ENCODE peak calls at places on chromosomes 1 and 21, in four cellular contexts. One of them, this sample, is unnamed.

GRCh38 chr1:220825819-220826551 is 39.3 kb downstream of the MTARC1 start:
- DNase-seq in Panc1: no peak
- DNase-seq in neural crest cell: no peak
- DNase-seq in body of pancreas: no peak
- DNase-seq in this sample: no peak

GRCh38 chr1:111332190-111332589 is 41.5 kb downstream of the CHIA start:
- DNase-seq in Panc1: no peak
- DNase-seq in neural crest cell: no peak
- DNase-seq in body of pancreas: no peak
- DNase-seq in this sample: no peak

GRCh38 chr1:212950243-212951057 is at the start of gene VASH2:
- DNase-seq in Panc1: no peak
- DNase-seq in neural crest cell: peak
- DNase-seq in body of pancreas: peak
- DNase-seq in this sample: peak

GRCh38 chr1:222099746-222100145 is 357.9 kb upstream of the DUSP10 start:
- DNase-seq in Panc1: no peak
- DNase-seq in neural crest cell: no peak
- DNase-seq in body of pancreas: no peak
- DNase-seq in this sample: no peak

GRCh38 chr21:20617130-20617529 is 381.1 kb upstream of the NCAM2 start:
- DNase-seq in Panc1: no peak
- DNase-seq in neural crest cell: no peak
- DNase-seq in body of pancreas: no peak
- DNase-seq in this sample: no peak

GRCh38 chr1:169624122-169624521 is 5.8 kb downstream of the SELP start:
- DNase-seq in Panc1: no peak
- DNase-seq in neural crest cell: no peak
- DNase-seq in body of pancreas: no peak
- DNase-seq in this sample: no peak

GRCh38 chr1:16630661-16631247 is 17.4 kb upstream of the NBPF1 start:
- DNase-seq in Panc1: no peak
- DNase-seq in neural crest cell: no peak
- DNase-seq in body of pancreas: peak
- DNase-seq in this sample: no peak

GRCh38 chr1:34761176-34761761 is 1.7 kb downstream of the GJB4 start:
- DNase-seq in Panc1: no peak
- DNase-seq in neural crest cell: no peak
- DNase-seq in body of pancreas: no peak
- DNase-seq in this sample: no peak

GRCh38 chr1:117466761-117467160 is 99.5 kb downstream of the MAN1A2 start:
- DNase-seq in Panc1: no peak
- DNase-seq in neural crest cell: no peak
- DNase-seq in body of pancreas: no peak
- DNase-seq in this sample: no peak

GRCh38 chr1:203304391-203304918 is 864 bp upstream of the BTG2 start:
- DNase-seq in Panc1: no peak
- DNase-seq in neural crest cell: no peak
- DNase-seq in body of pancreas: peak
- DNase-seq in this sample: no peak

GRCh38 chr1:208243851-208244583 is at the start of gene PLXNA2:
- DNase-seq in Panc1: no peak
- DNase-seq in neural crest cell: peak
- DNase-seq in body of pancreas: peak
- DNase-seq in this sample: no peak

GRCh38 chr1:234931404-234931973 is 197.1 kb downstream of the TOMM20 start:
- DNase-seq in Panc1: no peak
- DNase-seq in neural crest cell: no peak
- DNase-seq in body of pancreas: no peak
- DNase-seq in this sample: no peak

GRCh38 chr1:234933475-234933874 is 195.2 kb downstream of the TOMM20 start:
- DNase-seq in Panc1: no peak
- DNase-seq in neural crest cell: no peak
- DNase-seq in body of pancreas: peak
- DNase-seq in this sample: no peak

GRCh38 chr1:234933031-234933430 is 195.6 kb downstream of the TOMM20 start:
- DNase-seq in Panc1: no peak
- DNase-seq in neural crest cell: no peak
- DNase-seq in body of pancreas: peak
- DNase-seq in this sample: no peak

GRCh38 chr1:234932506-234932905 is 196.1 kb downstream of the TOMM20 start:
- DNase-seq in Panc1: no peak
- DNase-seq in neural crest cell: no peak
- DNase-seq in body of pancreas: peak
- DNase-seq in this sample: no peak

DNA sequence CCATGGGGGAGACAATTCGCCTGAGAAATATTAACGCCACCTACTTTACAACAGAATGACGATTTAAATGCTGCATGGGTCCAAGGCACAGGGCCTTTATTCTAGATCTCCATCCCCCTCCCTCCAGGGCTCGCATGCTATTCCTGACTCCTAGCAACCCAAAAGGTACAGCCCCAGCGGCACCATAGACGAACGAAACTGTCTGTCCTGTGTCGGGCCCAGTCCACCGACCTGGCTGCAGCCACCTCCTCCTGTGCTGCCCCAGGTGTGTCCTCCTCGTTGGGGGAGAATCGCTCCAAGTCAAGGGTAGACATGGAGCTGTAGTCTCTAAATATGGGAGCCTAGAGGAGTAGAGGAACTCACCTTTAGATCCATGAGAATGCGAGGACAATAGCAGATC is 196.5 kb downstream of the TOMM20 start:
- DNase-seq in Panc1: no peak
- DNase-seq in neural crest cell: no peak
- DNase-seq in body of pancreas: peak
- DNase-seq in this sample: no peak
- TF ChIP-seq CTCF in Panc1: no peak
- TF ChIP-seq CTCF in neural crest cell: no peak
- TF ChIP-seq CTCF in body of pancreas: no peak
- TF ChIP-seq CTCF in this sample: no peak

GRCh38 chr21:29092102-29092959 is 18.9 kb upstream of the CCT8 start:
- DNase-seq in Panc1: no peak
- DNase-seq in neural crest cell: no peak
- DNase-seq in body of pancreas: no peak
- DNase-seq in this sample: no peak
- TF ChIP-seq CTCF in Panc1: no peak
- TF ChIP-seq CTCF in neural crest cell: no peak
- TF ChIP-seq CTCF in body of pancreas: no peak
- TF ChIP-seq CTCF in this sample: no peak

DNA sequence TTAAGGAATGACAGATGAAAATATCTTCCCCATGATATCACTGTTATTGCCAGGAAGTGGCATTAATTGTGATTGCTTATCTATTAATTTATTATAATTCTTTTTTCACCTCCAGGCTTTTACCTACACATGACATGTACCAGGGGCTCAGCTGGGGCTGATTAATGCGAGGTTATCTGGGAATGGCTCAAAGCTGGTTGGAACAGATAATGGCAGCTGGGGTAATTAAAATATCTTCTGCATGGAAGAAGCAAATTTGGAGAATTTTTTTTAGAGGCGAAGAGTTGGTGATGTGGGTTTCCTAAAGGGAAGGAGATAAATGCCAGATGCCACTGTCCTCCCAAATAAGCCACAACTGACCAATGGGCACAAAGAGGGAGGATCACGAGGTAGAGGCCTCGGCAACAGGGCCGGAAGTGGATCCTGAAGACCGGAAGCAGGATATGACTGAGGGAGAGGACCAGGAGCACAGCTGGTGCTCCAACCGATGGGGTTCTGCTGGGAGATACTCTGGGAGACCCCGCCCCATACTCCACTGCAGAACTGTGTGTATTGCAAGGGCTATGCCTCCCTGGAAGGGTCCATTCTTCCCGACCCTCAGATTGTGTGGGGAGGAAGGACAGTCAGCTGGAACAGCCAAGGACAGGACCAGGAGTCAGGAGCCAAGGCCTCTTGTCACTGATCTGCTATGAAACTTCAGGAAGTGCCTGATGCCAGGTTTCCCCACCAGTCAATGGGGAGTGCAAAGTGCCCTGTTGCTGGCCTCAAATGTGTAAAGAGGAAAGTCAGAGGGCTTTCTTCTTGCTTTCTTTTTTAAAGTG is 169.0 kb downstream of the GRIK3 start:
- DNase-seq in Panc1: no peak
- DNase-seq in neural crest cell: no peak
- DNase-seq in body of pancreas: no peak
- DNase-seq in this sample: no peak
- TF ChIP-seq CTCF in Panc1: no peak
- TF ChIP-seq CTCF in neural crest cell: no peak
- TF ChIP-seq CTCF in body of pancreas: no peak
- TF ChIP-seq CTCF in this sample: no peak

GRCh38 chr1:211309617-211310016 is 17.0 kb upstream of the TRAF5 start:
- DNase-seq in Panc1: no peak
- DNase-seq in neural crest cell: no peak
- DNase-seq in body of pancreas: no peak
- DNase-seq in this sample: no peak

GRCh38 chr1:211318881-211319280 is 7.8 kb upstream of the TRAF5 start:
- DNase-seq in Panc1: no peak
- DNase-seq in neural crest cell: no peak
- DNase-seq in body of pancreas: no peak
- DNase-seq in this sample: no peak

DNA sequence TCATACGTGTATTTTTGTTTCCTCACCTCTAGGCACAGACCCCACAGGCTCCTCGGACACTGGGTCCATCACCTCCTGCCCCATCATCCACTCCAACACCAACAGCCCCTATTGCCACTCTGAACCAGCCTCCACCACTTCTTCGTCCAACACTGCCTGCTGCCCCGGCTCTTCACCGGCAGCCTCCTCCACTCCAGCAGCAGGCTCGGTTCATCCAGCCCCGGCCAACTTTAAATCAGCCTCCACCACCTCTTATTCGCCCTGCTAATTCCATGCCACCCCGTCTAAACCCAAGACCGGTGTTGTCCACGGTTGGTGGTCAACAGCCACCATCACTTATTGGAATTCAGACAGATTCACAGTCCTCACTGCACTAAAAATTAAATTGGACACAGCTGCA is 13.2 kb upstream of the TRAF5 start:
- DNase-seq in Panc1: no peak
- DNase-seq in neural crest cell: no peak
- DNase-seq in body of pancreas: no peak
- DNase-seq in this sample: no peak
- TF ChIP-seq CTCF in Panc1: no peak
- TF ChIP-seq CTCF in neural crest cell: no peak
- TF ChIP-seq CTCF in body of pancreas: no peak
- TF ChIP-seq CTCF in this sample: no peak

DNA sequence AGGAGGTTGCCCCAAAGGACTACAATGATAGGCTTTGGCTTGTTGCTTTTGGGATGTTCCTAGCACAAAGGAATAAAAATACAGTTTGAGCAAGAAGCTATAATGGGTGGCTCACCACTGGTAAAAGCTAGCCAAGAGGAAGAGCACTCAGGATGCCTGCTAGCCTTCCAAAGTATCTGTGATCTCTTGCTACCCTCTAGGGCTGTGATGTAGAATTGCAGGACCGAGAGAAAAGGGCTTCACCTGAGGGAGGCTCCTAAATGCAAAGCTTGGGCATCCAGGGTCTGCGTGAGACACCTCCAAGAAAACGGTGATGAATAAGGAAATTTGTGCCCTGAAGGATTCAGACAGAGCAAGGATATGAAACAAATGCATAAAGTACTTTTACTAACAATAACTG is 17.7 kb downstream of the IVL start:
- DNase-seq in Panc1: peak
- DNase-seq in neural crest cell: no peak
- DNase-seq in body of pancreas: no peak
- DNase-seq in this sample: no peak
- TF ChIP-seq CTCF in Panc1: peak
- TF ChIP-seq CTCF in neural crest cell: no peak
- TF ChIP-seq CTCF in body of pancreas: no peak
- TF ChIP-seq CTCF in this sample: peak

GRCh38 chr1:229155472-229155871 is 115.4 kb upstream of the RAB4A start:
- DNase-seq in Panc1: no peak
- DNase-seq in neural crest cell: no peak
- DNase-seq in body of pancreas: no peak
- DNase-seq in this sample: no peak

GRCh38 chr1:229159668-229160544 is 111.0 kb upstream of the RAB4A start:
- DNase-seq in Panc1: no peak
- DNase-seq in neural crest cell: no peak
- DNase-seq in body of pancreas: no peak
- DNase-seq in this sample: no peak

GRCh38 chr1:229156819-229157218 is 114.1 kb upstream of the RAB4A start:
- DNase-seq in Panc1: peak
- DNase-seq in neural crest cell: no peak
- DNase-seq in body of pancreas: peak
- DNase-seq in this sample: no peak

GRCh38 chr1:229161740-229162139 is 109.2 kb upstream of the RAB4A start:
- DNase-seq in Panc1: no peak
- DNase-seq in neural crest cell: no peak
- DNase-seq in body of pancreas: no peak
- DNase-seq in this sample: no peak

GRCh38 chr1:229158317-229159294 is 112.3 kb upstream of the RAB4A start:
- DNase-seq in Panc1: no peak
- DNase-seq in neural crest cell: no peak
- DNase-seq in body of pancreas: no peak
- DNase-seq in this sample: no peak
- TF ChIP-seq CTCF in Panc1: no peak
- TF ChIP-seq CTCF in neural crest cell: no peak
- TF ChIP-seq CTCF in body of pancreas: no peak
- TF ChIP-seq CTCF in this sample: no peak

GRCh38 chr1:161098161-161099068 is at the start of gene KLHDC9:
- DNase-seq in Panc1: peak
- DNase-seq in neural crest cell: peak
- DNase-seq in body of pancreas: peak
- DNase-seq in this sample: no peak
- TF ChIP-seq CTCF in Panc1: no peak
- TF ChIP-seq CTCF in neural crest cell: peak
- TF ChIP-seq CTCF in body of pancreas: no peak
- TF ChIP-seq CTCF in this sample: no peak

DNA sequence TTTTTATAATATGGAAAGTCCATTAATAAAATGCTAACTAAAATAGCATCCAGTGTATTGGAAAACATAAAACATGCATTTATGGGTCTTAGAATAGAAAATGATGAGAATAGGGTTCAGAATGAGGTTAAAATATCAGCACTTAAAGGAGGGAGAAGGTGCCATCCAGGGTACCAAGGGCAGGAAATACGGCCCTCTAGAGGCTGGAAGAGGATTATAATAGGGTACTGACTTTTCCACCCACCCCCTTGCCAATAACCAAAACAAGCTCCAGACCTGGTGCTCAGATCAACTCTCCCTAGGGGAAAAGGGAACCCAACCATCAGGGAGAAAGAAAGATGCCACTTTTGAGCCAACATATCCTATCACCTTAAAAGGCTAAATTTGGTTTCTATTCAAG is 26.7 kb downstream of the ASTN1 start:
- DNase-seq in Panc1: no peak
- DNase-seq in neural crest cell: no peak
- DNase-seq in body of pancreas: no peak
- DNase-seq in this sample: no peak
- TF ChIP-seq CTCF in Panc1: no peak
- TF ChIP-seq CTCF in neural crest cell: no peak
- TF ChIP-seq CTCF in body of pancreas: no peak
- TF ChIP-seq CTCF in this sample: no peak

GRCh38 chr1:1954831-1955441 is 35.9 kb upstream of the TMEM52 start:
- DNase-seq in Panc1: no peak
- DNase-seq in neural crest cell: no peak
- DNase-seq in body of pancreas: no peak
- DNase-seq in this sample: no peak
- TF ChIP-seq CTCF in Panc1: peak
- TF ChIP-seq CTCF in neural crest cell: peak
- TF ChIP-seq CTCF in body of pancreas: no peak
- TF ChIP-seq CTCF in this sample: peak

GRCh38 chr21:43940329-43940653 is 71.8 kb upstream of the TRAPPC10 start:
- DNase-seq in Panc1: no peak
- DNase-seq in neural crest cell: no peak
- DNase-seq in body of pancreas: no peak
- DNase-seq in this sample: no peak
- TF ChIP-seq CTCF in Panc1: no peak
- TF ChIP-seq CTCF in neural crest cell: no peak
- TF ChIP-seq CTCF in body of pancreas: no peak
- TF ChIP-seq CTCF in this sample: no peak